ENCODE peak calls at places on chromosomes 11 and 22, in ten cellular contexts. U, Y, K, L, V, X, O, M, Z and H are unnamed samples.

GRCh38 chr11:84524422-84525051 is 1102.6 kb downstream of the DLG2 start:
- DNase-seq in U (peak), M (no peak), Y (no peak), V (no peak), O (no peak), X (no peak), L (no peak), Z (no peak), K (no peak), H (peak)

GRCh38 chr11:2577071-2578005 is 122.5 kb downstream of the KCNQ1OT1 start:
- DNase-seq in X (no peak), Y (peak), V (no peak), U (no peak), L (peak), K (no peak), M (no peak), O (no peak), Z (peak), H (no peak)

GRCh38 chr11:62142921-62143320 is 19.1 kb downstream of the INCENP start:
- DNase-seq in V (no peak), U (no peak), Y (no peak), X (no peak), Z (no peak), L (no peak), O (no peak), K (no peak), M (no peak), H (peak)

GRCh38 chr11:30131535-30131934 is 99.3 kb upstream of the FSHB start:
- DNase-seq in M (no peak), L (no peak), U (no peak), O (no peak), V (no peak), Y (no peak), Z (no peak), X (no peak), K (no peak), H (peak)

GRCh38 chr22:26239561-26239960 is 70.3 kb downstream of the SEZ6L start:
- DNase-seq in U (no peak), O (no peak), X (no peak), K (no peak), M (no peak), V (no peak), L (no peak), Z (no peak), Y (no peak), H (no peak)

GRCh38 chr22:49297871-49298721 is 529.6 kb downstream of the BRD1 start:
- DNase-seq in L (peak), K (peak), O (no peak), M (no peak), V (no peak), Y (peak), X (no peak), U (no peak), Z (peak), H (no peak)

GRCh38 chr22:37462983-37463382 is 23.2 kb downstream of the MFNG start:
- DNase-seq in Z (no peak), L (no peak), V (no peak), X (no peak), O (no peak), U (peak), K (no peak), M (no peak), Y (peak), H (no peak)

GRCh38 chr11:76662656-76663460 is 7.7 kb downstream of the LRRC32 start:
- DNase-seq in O (no peak), Z (no peak), M (no peak), K (no peak), L (no peak), U (no peak), V (no peak), X (no peak), Y (no peak), H (no peak)

GRCh38 chr11:69396051-69396947 is 85.2 kb upstream of the LINC01488 start:
- DNase-seq in V (no peak), M (no peak), Y (no peak), Z (no peak), U (no peak), K (no peak), O (no peak), L (no peak), X (no peak), H (no peak)

GRCh38 chr11:86797133-86797532 is 3.2 kb upstream of the PRSS23 start:
- DNase-seq in V (no peak), X (no peak), Y (no peak), U (no peak), L (no peak), Z (no peak), O (no peak), K (no peak), M (no peak), H (no peak)

GRCh38 chr22:35921777-35922176 is 106.8 kb downstream of the RBFOX2 start:
- DNase-seq in V (peak), U (peak), L (peak), X (peak), K (peak), Z (no peak), O (no peak), Y (no peak), M (peak), H (peak)

GRCh38 chr11:71223081-71223405 is 29.3 kb downstream of the SHANK2 start:
- DNase-seq in K (no peak), Y (no peak), O (no peak), U (no peak), X (no peak), V (no peak), M (no peak), Z (no peak), L (no peak), H (no peak)

GRCh38 chr11:1310315-1310687 is 869 bp upstream of the TOLLIP start:
- DNase-seq in M (no peak), O (no peak), V (no peak), X (no peak), U (no peak), L (no peak), K (no peak), Z (no peak), Y (no peak), H (no peak)

GRCh38 chr11:28834877-28835276 is 726.7 kb downstream of the METTL15 start:
- DNase-seq in Z (no peak), O (no peak), K (no peak), L (no peak), M (no peak), X (peak), V (no peak), U (peak), Y (no peak), H (no peak)

GRCh38 chr11:17972987-17973386 is 39.9 kb downstream of the SERGEF start:
- DNase-seq in M (no peak), O (no peak), L (peak), U (peak), Y (peak), K (no peak), Z (no peak), V (no peak), X (no peak), H (peak)

GRCh38 chr11:62269654-62270278 is at the start of gene SCGB2A2:
- DNase-seq in O (no peak), V (no peak), U (no peak), M (no peak), L (no peak), Y (no peak), K (no peak), X (no peak), Z (no peak), H (no peak)

GRCh38 chr11:112128483-112129121 is 35.3 kb downstream of the IL18 start:
- DNase-seq in V (peak), Y (no peak), U (peak), Z (no peak), K (no peak), M (no peak), L (peak), O (no peak), X (peak), H (peak)

GRCh38 chr11:17019231-17019630 is 5.0 kb upstream of the PLEKHA7 start:
- DNase-seq in X (no peak), M (no peak), K (no peak), O (no peak), Z (no peak), U (peak), Y (no peak), V (peak), L (no peak), H (no peak)

GRCh38 chr22:31173386-31174145 is 13.6 kb downstream of the RNF185 start:
- DNase-seq in K (no peak), M (no peak), O (no peak), U (peak), X (peak), L (no peak), Z (no peak), Y (no peak), V (no peak), H (no peak)

GRCh38 chr22:21866821-21867527 is 471 bp downstream of the MAPK1 start:
- DNase-seq in V (no peak), U (peak), Y (peak), Z (peak), X (no peak), L (no peak), O (peak), K (peak), M (no peak), H (peak)

GRCh38 chr11:61732705-61733104 is 19.7 kb upstream of the MYRF start:
- DNase-seq in Y (no peak), L (no peak), X (no peak), Z (no peak), U (peak), V (no peak), K (no peak), M (no peak), O (no peak), H (no peak)

GRCh38 chr11:128517457-128518230 is 69.7 kb downstream of the ETS1 start:
- DNase-seq in K (no peak), L (no peak), U (peak), O (no peak), V (no peak), M (no peak), Z (no peak), X (no peak), Y (no peak), H (no peak)

GRCh38 chr22:17063372-17064106 is 21.3 kb upstream of the IL17RA start:
- DNase-seq in K (no peak), O (no peak), V (no peak), L (no peak), Z (no peak), Y (no peak), M (no peak), X (no peak), U (peak), H (no peak)

GRCh38 chr11:129423426-129423825 is 47.8 kb downstream of the BARX2 start:
- DNase-seq in V (no peak), O (no peak), K (no peak), M (no peak), Z (no peak), X (no peak), L (no peak), Y (no peak), U (no peak), H (no peak)

GRCh38 chr22:30196867-30197336 is 49.7 kb downstream of the LIF start:
- DNase-seq in Z (no peak), Y (no peak), V (no peak), U (no peak), L (no peak), O (no peak), X (no peak), K (no peak), M (no peak), H (no peak)

GRCh38 chr11:8038393-8038792 is 42.6 kb upstream of the TUB start:
- DNase-seq in L (peak), X (no peak), K (peak), O (no peak), M (no peak), U (no peak), Y (no peak), V (peak), Z (no peak), H (peak)

GRCh38 chr11:19460718-19461405 is 220.1 kb upstream of the E2F8 start:
- DNase-seq in M (no peak), Z (no peak), Y (no peak), O (no peak), L (no peak), U (no peak), X (no peak), V (peak), K (no peak), H (peak)

GRCh38 chr11:83011333-83012167 is 60.1 kb downstream of the RAB30 start:
- DNase-seq in V (no peak), X (no peak), Y (no peak), U (no peak), O (no peak), M (no peak), L (no peak), Z (no peak), K (no peak), H (peak)

GRCh38 chr22:49004484-49005399 is 822.9 kb downstream of the BRD1 start:
- DNase-seq in V (no peak), Y (no peak), Z (no peak), K (peak), M (no peak), O (no peak), U (no peak), L (no peak), X (no peak), H (no peak)

GRCh38 chr11:112697371-112697770 is 263.8 kb upstream of the NCAM1 start:
- DNase-seq in V (no peak), Z (no peak), O (no peak), Y (no peak), U (no peak), L (peak), K (no peak), M (no peak), X (no peak), H (peak)